ENCODE peak calls at places on chromosomes 4 and X, in four cellular contexts. X is CD4-positive, alpha-beta T cell; V is mesothelial cell of epicardium; P is GM13976. N is an unnamed sample.

GRCh38 chrX:53281321-53281822 is at the start of gene IQSEC2:
- DNase-seq in X (no peak), V (peak), P (no peak), N (peak)

GRCh38 chr4:42371306-42372063 is 25.8 kb upstream of the SHISA3 start:
- DNase-seq in X (no peak), V (no peak), P (peak), N (no peak)

GRCh38 chr4:23105759-23106370 is 413.1 kb downstream of the GBA3 start:
- DNase-seq in X (no peak), V (no peak), P (no peak), N (no peak)

GRCh38 chr4:19689511-19689910 is 562.2 kb upstream of the SLIT2 start:
- DNase-seq in X (no peak), V (no peak), P (no peak), N (no peak)

GRCh38 chr4:10706236-10706635 is 21.7 kb upstream of the CLNK start:
- DNase-seq in X (no peak), V (no peak), P (no peak), N (no peak)

GRCh38 chrX:145727476-145727875 is 90.2 kb upstream of the SLITRK2 start:
- DNase-seq in X (no peak), V (no peak), P (no peak), N (no peak)

GRCh38 chr4:3783691-3784306 is 17.6 kb downstream of the ADRA2C start:
- DNase-seq in X (no peak), V (peak), P (peak), N (no peak)

GRCh38 chr4:127410201-127410600 is 222.6 kb upstream of the INTU start:
- DNase-seq in X (no peak), V (no peak), P (no peak), N (no peak)

GRCh38 chr4:185587444-185588161 is 52.3 kb upstream of the PDLIM3 start:
- DNase-seq in X (peak), V (peak), P (peak), N (no peak)

GRCh38 chr4:10084651-10085320 is 31.8 kb downstream of the WDR1 start:
- DNase-seq in X (no peak), V (no peak), P (no peak), N (peak)

GRCh38 chr4:147828361-147828760 is 96.5 kb downstream of the ARHGAP10 start:
- DNase-seq in X (no peak), V (no peak), P (no peak), N (no peak)

DNA sequence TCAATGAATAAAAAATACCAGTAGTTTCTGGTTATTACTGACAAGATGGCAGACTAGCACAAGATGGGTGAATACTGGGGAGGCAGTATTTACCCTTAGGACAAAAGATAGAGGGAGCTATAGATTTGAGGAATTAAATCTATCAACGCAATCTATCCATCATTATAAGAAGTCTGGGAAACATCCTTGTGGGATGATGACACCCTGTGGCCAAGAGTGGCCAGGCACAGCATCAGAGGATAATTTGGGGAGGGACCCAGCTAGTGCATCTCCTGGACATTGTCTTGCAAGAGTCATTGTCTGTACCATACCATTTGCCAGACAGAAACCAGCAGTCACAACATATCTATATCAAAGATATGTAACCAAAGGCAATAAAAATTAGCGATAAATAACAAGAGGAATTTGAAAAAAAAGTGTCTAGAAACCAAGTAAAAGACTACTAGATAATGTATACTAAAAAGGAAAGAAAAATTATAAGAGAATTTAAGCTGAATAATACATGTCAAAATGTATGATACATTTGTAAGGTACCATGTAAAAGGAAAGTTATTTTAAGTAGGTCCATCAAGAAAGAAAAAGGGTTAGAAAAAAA is 22.9 kb downstream of the KCTD8 start:
- DNase-seq in X (no peak), V (no peak), P (no peak), N (no peak)
- TF ChIP-seq CTCF in X (no peak), V (no peak), P (peak), N (no peak)

GRCh38 chrX:82676386-82676785 is 831.7 kb upstream of the POU3F4 start:
- DNase-seq in X (no peak), V (no peak), P (no peak), N (no peak)
- TF ChIP-seq CTCF in X (no peak), V (peak), P (peak), N (no peak)

GRCh38 chr4:183670251-183670650 is 11.2 kb downstream of the TRAPPC11 start:
- DNase-seq in X (no peak), V (no peak), P (no peak), N (no peak)
- TF ChIP-seq CTCF in X (no peak), V (no peak), P (no peak), N (no peak)

DNA sequence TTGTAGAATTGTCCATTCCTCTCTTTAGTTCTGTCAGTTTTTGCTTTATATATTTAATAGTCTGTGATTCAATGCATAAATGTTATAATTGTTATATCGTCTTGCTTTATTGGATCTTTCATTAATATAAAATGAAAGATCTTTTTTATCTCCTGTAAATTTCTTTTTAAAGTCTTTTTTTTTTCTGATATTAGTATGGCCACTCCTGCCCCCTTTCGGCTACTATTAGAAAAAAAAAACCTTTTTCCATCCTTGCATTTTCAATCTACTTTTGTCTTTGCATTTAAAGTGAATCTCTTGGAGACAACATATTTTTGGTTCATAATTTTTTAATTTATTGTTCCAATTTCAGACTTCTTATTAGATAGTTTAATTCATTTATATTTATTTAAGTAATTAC is 677.4 kb upstream of the NDST4 start:
- DNase-seq in X (no peak), V (no peak), P (no peak), N (no peak)
- TF ChIP-seq CTCF in X (no peak), V (peak), P (no peak), N (no peak)

GRCh38 chr4:153465583-153465921 is 608 bp upstream of the TMEM131L start:
- DNase-seq in X (no peak), V (peak), P (peak), N (no peak)
- TF ChIP-seq CTCF in X (no peak), V (no peak), P (no peak), N (no peak)

GRCh38 chr4:48102303-48102702 is 31.7 kb downstream of the TXK start:
- DNase-seq in X (no peak), V (no peak), P (no peak), N (no peak)
- TF ChIP-seq CTCF in X (no peak), V (peak), P (no peak), N (no peak)

GRCh38 chr4:71188197-71188625 is 150.6 kb upstream of the SLC4A4 start:
- DNase-seq in X (no peak), V (no peak), P (no peak), N (no peak)
- TF ChIP-seq CTCF in X (no peak), V (no peak), P (peak), N (no peak)

GRCh38 chr4:27094785-27095184 is 234.1 kb downstream of the STIM2 start:
- DNase-seq in X (no peak), V (no peak), P (no peak), N (no peak)

GRCh38 chr4:27100713-27101112 is 240.1 kb downstream of the STIM2 start:
- DNase-seq in X (no peak), V (no peak), P (no peak), N (no peak)

GRCh38 chr4:27098034-27098433 is 237.4 kb downstream of the STIM2 start:
- DNase-seq in X (no peak), V (no peak), P (no peak), N (no peak)

GRCh38 chr4:27094224-27094623 is 233.6 kb downstream of the STIM2 start:
- DNase-seq in X (no peak), V (no peak), P (no peak), N (no peak)

GRCh38 chr4:27096142-27096824 is 235.6 kb downstream of the STIM2 start:
- DNase-seq in X (no peak), V (no peak), P (no peak), N (no peak)
- TF ChIP-seq CTCF in X (no peak), V (peak), P (no peak), N (no peak)